ENCODE peak calls at places on chromosomes 1 and 21, in ten cellular contexts. V, T, Z, M, S, B, Y, K, G and H are unnamed samples.

GRCh38 chr21:25094695-25095094 is 512.6 kb downstream of the MRPL39 start:
- DNase-seq in V (no peak), T (no peak), Z (no peak), M (no peak), S (no peak), B (no peak), Y (no peak), K (no peak), G (no peak), H (no peak)

GRCh38 chr1:21594935-21595897 is 73.9 kb downstream of the RAP1GAP start:
- DNase-seq in V (peak; percentile 47), T (peak; percentile 50), Z (no peak), M (peak; percentile 49), S (no peak), B (peak; percentile 35), Y (peak; percentile 61), K (peak; percentile 50), G (no peak), H (peak; percentile 73)

GRCh38 chr1:153658400-153659174 is at the start of gene SNAPIN:
- DNase-seq in V (peak; percentile 88), T (peak; percentile 85), Z (peak; percentile 93), M (peak; percentile 93), S (no peak), B (peak; percentile 93), Y (peak; percentile 87), K (peak; percentile 91), G (peak; percentile 94), H (peak; percentile 94)

GRCh38 chr1:17632541-17633193 is 93.2 kb downstream of the ARHGEF10L start:
- DNase-seq in V (peak; percentile 76), T (peak; percentile 55), Z (no peak), M (no peak), S (no peak), B (no peak), Y (peak; percentile 43), K (no peak), G (no peak), H (no peak)

GRCh38 chr1:89552481-89553194 is 28.0 kb downstream of the LRRC8B start:
- DNase-seq in V (no peak), T (peak; percentile 74), Z (no peak), M (peak; percentile 18), S (no peak), B (peak; percentile 35), Y (no peak), K (peak; percentile 16), G (peak; percentile 33), H (no peak)

GRCh38 chr1:63621075-63621474 is 27.9 kb downstream of the PGM1 start:
- DNase-seq in V (no peak), T (no peak), Z (no peak), M (no peak), S (no peak), B (no peak), Y (no peak), K (no peak), G (no peak), H (no peak)

GRCh38 chr1:67787746-67788145 is 45.5 kb downstream of the GNG12 start:
- DNase-seq in V (no peak), T (no peak), Z (no peak), M (no peak), S (no peak), B (no peak), Y (no peak), K (no peak), G (no peak), H (no peak)

GRCh38 chr21:34553199-34553952 is 41.4 kb upstream of the KCNE1 start:
- DNase-seq in V (peak; percentile 84), T (peak; percentile 79), Z (no peak), M (no peak), S (no peak), B (no peak), Y (peak; percentile 48), K (peak; percentile 53), G (no peak), H (no peak)

GRCh38 chr1:64171797-64172281 is 31.6 kb upstream of the UBE2U start:
- DNase-seq in V (peak; percentile 50), T (peak; percentile 76), Z (no peak), M (no peak), S (no peak), B (no peak), Y (peak; percentile 64), K (peak; percentile 26), G (peak; percentile 24), H (no peak)

GRCh38 chr1:103448560-103448959 is 76.9 kb upstream of the RNPC3 start:
- DNase-seq in V (peak; percentile 71), T (no peak), Z (no peak), M (no peak), S (no peak), B (no peak), Y (no peak), K (no peak), G (no peak), H (no peak)

GRCh38 chr1:231596337-231596791 is 30.2 kb upstream of the DISC1 start:
- DNase-seq in V (peak; percentile 25), T (no peak), Z (no peak), M (no peak), S (no peak), B (no peak), Y (no peak), K (no peak), G (no peak), H (no peak)

GRCh38 chr1:32817815-32818786 is 648 bp downstream of the S100PBP start:
- DNase-seq in V (peak; percentile 60), T (peak; percentile 44), Z (peak; percentile 76), M (peak; percentile 77), S (no peak), B (peak; percentile 58), Y (no peak), K (peak; percentile 70), G (no peak), H (no peak)

GRCh38 chr21:43364851-43365424 is 62.0 kb downstream of the SIK1 start:
- DNase-seq in V (no peak), T (no peak), Z (no peak), M (no peak), S (no peak), B (no peak), Y (no peak), K (no peak), G (no peak), H (no peak)

GRCh38 chr21:46100426-46100825 is 2.5 kb downstream of the COL6A2 start:
- DNase-seq in V (peak; percentile 58), T (no peak), Z (no peak), M (peak; percentile 6), S (no peak), B (peak; percentile 4), Y (no peak), K (no peak), G (no peak), H (no peak)

GRCh38 chr1:9715536-9716226 is 64.2 kb downstream of the PIK3CD start:
- DNase-seq in V (no peak), T (no peak), Z (no peak), M (no peak), S (no peak), B (peak; percentile 73), Y (no peak), K (no peak), G (no peak), H (no peak)

DNA sequence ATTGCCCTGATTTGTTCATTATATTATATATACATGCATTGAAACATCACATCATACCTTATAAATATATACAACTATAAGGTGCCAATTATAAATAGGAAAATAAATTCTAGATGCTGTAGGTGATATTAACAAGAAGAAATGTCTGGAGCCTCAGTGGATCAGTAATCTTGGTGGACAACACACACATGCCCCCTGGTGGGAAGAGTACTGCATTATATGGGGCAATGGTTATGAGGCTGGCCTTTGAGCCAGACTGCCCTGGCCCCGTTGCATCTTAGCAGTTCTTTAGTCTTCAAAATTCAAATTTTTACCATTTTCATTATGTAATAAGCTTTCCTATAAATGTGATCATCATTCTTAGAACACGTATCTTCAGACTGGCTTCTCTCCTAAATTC is 335.0 kb upstream of the GREM2 start:
- DNase-seq in V (peak; percentile 47), T (peak; percentile 18), Z (no peak), M (peak; percentile 40), S (no peak), B (no peak), Y (peak; percentile 47), K (peak; percentile 49), G (no peak), H (peak; percentile 24)
- TF ChIP-seq CTCF in V (peak; percentile 58), T (peak; percentile 32), Z (no peak), M (peak; percentile 59), S (peak; percentile 73), B (no peak), Y (peak; percentile 75), K (peak; percentile 36), G (peak; percentile 42), H (peak; percentile 29)

GRCh38 chr1:211741116-211741515 is 65.7 kb upstream of the NEK2 start:
- DNase-seq in V (no peak), T (no peak), Z (no peak), M (no peak), S (no peak), B (no peak), Y (no peak), K (no peak), G (no peak), H (no peak)
- TF ChIP-seq CTCF in V (no peak), T (no peak), Z (no peak), M (no peak), S (no peak), B (no peak), Y (no peak), K (no peak), G (no peak), H (no peak)

DNA sequence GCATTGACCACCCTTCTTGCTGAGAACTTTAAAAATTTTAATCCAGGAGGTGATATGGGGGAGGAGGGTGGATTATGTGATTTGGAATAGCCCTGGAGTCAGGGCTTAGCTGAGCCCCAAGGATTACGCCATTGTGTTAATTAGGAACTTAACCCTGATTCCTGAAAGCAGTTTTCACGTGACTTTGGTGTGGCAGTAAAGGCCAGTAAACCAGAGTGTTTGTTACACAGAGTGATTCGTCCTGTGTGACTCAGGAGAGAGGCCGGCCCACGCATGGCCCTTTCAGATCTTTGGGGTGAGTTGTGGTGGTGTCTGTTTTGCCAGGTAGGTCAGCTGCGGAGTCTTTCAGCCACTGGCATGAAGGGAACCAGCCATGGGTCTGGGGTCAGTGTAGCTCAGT is 107.6 kb downstream of the NOS1AP start:
- DNase-seq in V (no peak), T (peak; percentile 33), Z (no peak), M (no peak), S (no peak), B (no peak), Y (no peak), K (no peak), G (no peak), H (no peak)
- TF ChIP-seq CTCF in V (no peak), T (no peak), Z (no peak), M (no peak), S (no peak), B (no peak), Y (no peak), K (no peak), G (no peak), H (no peak)

DNA sequence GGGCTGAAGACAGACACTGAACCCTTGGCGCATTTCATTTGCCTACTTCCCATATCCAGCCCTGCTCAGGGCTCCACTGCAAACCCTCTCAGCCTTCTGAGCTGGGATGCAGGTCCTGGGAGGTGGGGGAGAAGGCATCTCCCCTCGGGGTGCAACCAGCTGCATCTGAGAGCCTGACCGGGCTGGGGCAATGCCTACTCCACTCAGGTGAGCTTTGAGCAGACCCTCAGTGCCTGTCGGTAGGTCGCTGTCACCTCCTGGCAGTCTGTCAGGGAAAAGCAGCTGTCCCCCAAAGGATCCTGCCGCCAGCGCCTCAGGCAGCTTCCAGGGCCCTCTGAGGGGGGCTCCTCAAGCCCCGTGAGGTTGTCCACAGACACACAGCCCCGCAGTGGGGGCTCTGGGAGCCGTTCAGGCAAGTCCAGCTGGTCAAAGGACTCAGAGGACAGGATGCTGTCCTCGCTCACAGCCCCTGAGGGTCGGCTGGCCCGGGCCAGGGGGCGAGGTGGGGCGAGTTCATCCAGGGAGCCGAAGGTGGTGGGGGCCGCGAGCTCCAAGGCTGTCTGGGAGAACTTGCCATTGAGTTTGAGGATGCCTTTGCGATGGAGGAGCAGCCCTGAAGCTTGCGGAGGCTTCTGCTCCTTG is 18.2 kb downstream of the NUAK2 start:
- DNase-seq in V (no peak), T (no peak), Z (no peak), M (no peak), S (no peak), B (no peak), Y (no peak), K (no peak), G (no peak), H (no peak)
- TF ChIP-seq CTCF in V (no peak), T (no peak), Z (no peak), M (no peak), S (no peak), B (no peak), Y (no peak), K (no peak), G (no peak), H (no peak)